ENCODE peak calls at places on chromosomes 2 and 18, in nine cellular contexts. M is heart left ventricle, P is aorta, G is prostate gland, S is OCI-LY7, Z is lower lobe of right lung, K is IMR-90, R is heart right ventricle, A is astrocyte. J is an unnamed sample.

GRCh38 chr2:232901711-232902578 is 31.9 kb downstream of the SNORC start:
- DNase-seq in M (no peak), P (peak; percentile 67), G (no peak), S (no peak), Z (no peak), K (peak; percentile 94), R (no peak), A (peak; percentile 87), J (peak; percentile 90)

GRCh38 chr2:37326285-37326684 is 1.7 kb upstream of the PRKD3 start:
- DNase-seq in M (peak; percentile 28), P (no peak), G (peak; percentile 14), S (no peak), Z (no peak), K (peak; percentile 86), R (no peak), A (peak; percentile 67), J (peak; percentile 93)

GRCh38 chr2:97645112-97645699 is 656 bp upstream of the COX5B start:
- DNase-seq in M (no peak), P (peak; percentile 81), G (no peak), S (peak; percentile 14), Z (peak; percentile 75), K (no peak), R (peak; percentile 53), A (peak; percentile 7), J (peak; percentile 32)

GRCh38 chr2:55408098-55408882 is 11.4 kb downstream of the CCDC88A start:
- DNase-seq in M (no peak), P (no peak), G (no peak), S (no peak), Z (no peak), K (peak; percentile 49), R (no peak), A (peak; percentile 63), J (no peak)

GRCh38 chr18:49597556-49597955 is 35.7 kb downstream of the LIPG start:
- DNase-seq in M (no peak), P (no peak), G (no peak), S (no peak), Z (no peak), K (no peak), R (no peak), A (peak; percentile 36), J (no peak)

GRCh38 chr2:28991462-28991861 is 10.4 kb downstream of the TOGARAM2 start:
- DNase-seq in M (no peak), P (no peak), G (no peak), S (no peak), Z (no peak), K (peak; percentile 35), R (no peak), A (no peak), J (no peak)

GRCh38 chr2:191226196-191226595 is 19.0 kb upstream of the MYO1B start:
- DNase-seq in M (no peak), P (no peak), G (no peak), S (no peak), Z (no peak), K (peak; percentile 53), R (no peak), A (peak; percentile 34), J (peak; percentile 63)

GRCh38 chr2:7020468-7020867 is 103.3 kb downstream of the RNF144A start:
- DNase-seq in M (no peak), P (no peak), G (no peak), S (no peak), Z (no peak), K (no peak), R (no peak), A (no peak), J (no peak)

GRCh38 chr2:102603904-102604303 is 15.4 kb upstream of the SLC9A2 start:
- DNase-seq in M (no peak), P (no peak), G (peak; percentile 57), S (no peak), Z (no peak), K (no peak), R (no peak), A (no peak), J (no peak)

GRCh38 chr18:5158587-5158986 is 38.5 kb downstream of the AKAIN1 start:
- DNase-seq in M (no peak), P (no peak), G (no peak), S (no peak), Z (no peak), K (no peak), R (no peak), A (no peak), J (no peak)

GRCh38 chr2:173884403-173884802 is 80.8 kb downstream of the SP3 start:
- DNase-seq in M (peak; percentile 69), P (no peak), G (peak; percentile 23), S (peak; percentile 41), Z (peak; percentile 69), K (peak; percentile 32), R (peak; percentile 48), A (peak; percentile 12), J (peak; percentile 56)

GRCh38 chr2:147588191-147588590 is 256.6 kb upstream of the ACVR2A start:
- DNase-seq in M (no peak), P (no peak), G (no peak), S (no peak), Z (no peak), K (peak; percentile 38), R (no peak), A (peak; percentile 90), J (peak; percentile 2)

GRCh38 chr2:176129013-176129796 is at the start of gene HOXD8:
- DNase-seq in M (peak; percentile 45), P (peak; percentile 93), G (no peak), S (no peak), Z (no peak), K (peak; percentile 9), R (peak; percentile 43), A (peak; percentile 34), J (no peak)

GRCh38 chr2:176131617-176132396 is 2.3 kb downstream of the HOXD8 start:
- DNase-seq in M (no peak), P (no peak), G (no peak), S (no peak), Z (no peak), K (no peak), R (no peak), A (no peak), J (no peak)

GRCh38 chr2:176129825-176130152 is 284 bp downstream of the HOXD8 start:
- DNase-seq in M (no peak), P (peak; percentile 82), G (no peak), S (no peak), Z (no peak), K (no peak), R (no peak), A (no peak), J (no peak)

GRCh38 chr2:176130917-176131616 is 1.6 kb downstream of the HOXD8 start:
- DNase-seq in M (no peak), P (no peak), G (no peak), S (no peak), Z (no peak), K (no peak), R (no peak), A (no peak), J (no peak)

DNA sequence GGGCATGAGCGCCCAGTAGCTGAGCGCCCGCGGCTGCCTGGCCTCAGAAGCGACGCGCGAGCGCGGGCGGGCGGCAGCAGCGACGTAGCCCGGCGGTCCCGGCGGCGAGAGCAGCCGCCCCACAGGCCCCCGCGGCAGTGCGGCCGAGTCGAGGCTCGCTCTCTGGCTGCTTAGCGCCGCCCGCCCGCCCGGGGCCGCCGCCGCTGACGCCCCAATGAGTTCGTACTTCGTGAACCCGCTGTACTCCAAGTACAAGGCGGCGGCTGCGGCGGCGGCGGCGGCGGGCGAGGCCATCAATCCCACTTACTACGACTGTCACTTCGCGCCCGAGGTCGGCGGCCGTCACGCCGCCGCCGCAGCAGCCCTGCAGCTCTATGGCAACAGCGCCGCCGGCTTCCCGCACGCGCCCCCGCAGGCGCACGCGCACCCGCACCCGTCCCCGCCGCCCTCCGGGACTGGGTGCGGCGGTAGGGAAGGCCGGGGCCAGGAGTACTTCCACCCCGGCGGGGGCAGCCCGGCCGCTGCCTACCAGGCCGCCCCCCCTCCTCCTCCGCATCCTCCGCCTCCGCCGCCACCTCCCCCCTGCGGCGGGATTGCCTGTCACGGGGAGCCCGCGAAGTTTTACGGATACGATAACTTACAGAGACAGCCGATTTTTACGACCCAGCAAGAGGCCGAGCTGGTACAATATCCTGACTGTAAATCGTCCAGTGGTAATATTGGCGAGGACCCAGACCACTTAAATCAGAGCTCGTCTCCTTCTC is 830 bp downstream of the HOXD8 start:
- DNase-seq in M (no peak), P (peak; percentile 89), G (no peak), S (no peak), Z (no peak), K (no peak), R (no peak), A (no peak), J (no peak)
- H3K4me3 ChIP-seq in M (peak overlapping the region; percentile 41), P (peak overlapping the region; percentile 61), G (peak overlapping the region; percentile 39), S (no peak overlapping the region), Z (peak overlapping the region; percentile 38), K (peak overlapping the region; percentile 7), R (peak overlapping the region; percentile 51), A (no peak overlapping the region), J (no peak overlapping the region)

GRCh38 chr18:44041553-44042418 is 638.9 kb upstream of the SETBP1 start:
- DNase-seq in M (no peak), P (no peak), G (no peak), S (no peak), Z (no peak), K (no peak), R (no peak), A (no peak), J (no peak)
- H3K4me3 ChIP-seq in M (no peak overlapping the region), P (no peak overlapping the region), G (no peak overlapping the region), S (no peak overlapping the region), Z (no peak overlapping the region), K (no peak overlapping the region), R (no peak overlapping the region), A (no peak overlapping the region), J (no peak overlapping the region)

GRCh38 chr2:2148776-2149175 is 182.3 kb downstream of the MYT1L start:
- DNase-seq in M (no peak), P (no peak), G (no peak), S (no peak), Z (no peak), K (no peak), R (no peak), A (no peak), J (no peak)

GRCh38 chr2:2149379-2149778 is 181.7 kb downstream of the MYT1L start:
- DNase-seq in M (no peak), P (no peak), G (no peak), S (no peak), Z (no peak), K (no peak), R (no peak), A (no peak), J (no peak)

GRCh38 chr2:2142350-2142749 is 188.7 kb downstream of the MYT1L start:
- DNase-seq in M (no peak), P (no peak), G (no peak), S (no peak), Z (no peak), K (no peak), R (no peak), A (no peak), J (no peak)

GRCh38 chr2:2146220-2146619 is 184.9 kb downstream of the MYT1L start:
- DNase-seq in M (no peak), P (no peak), G (no peak), S (no peak), Z (no peak), K (no peak), R (no peak), A (no peak), J (no peak)

GRCh38 chr2:2147024-2147900 is 183.8 kb downstream of the MYT1L start:
- DNase-seq in M (peak; percentile 49), P (no peak), G (no peak), S (no peak), Z (no peak), K (no peak), R (no peak), A (no peak), J (no peak)
- H3K4me3 ChIP-seq in M (no peak overlapping the region), P (no peak overlapping the region), G (no peak overlapping the region), S (no peak overlapping the region), Z (no peak overlapping the region), K (no peak overlapping the region), R (no peak overlapping the region), A (no peak overlapping the region), J (no peak overlapping the region)

GRCh38 chr2:239067196-239067865 is 219.4 kb downstream of the TWIST2 start:
- DNase-seq in M (no peak), P (no peak), G (no peak), S (no peak), Z (peak; percentile 34), K (no peak), R (no peak), A (no peak), J (no peak)
- H3K4me3 ChIP-seq in M (no peak overlapping the region), P (no peak overlapping the region), G (no peak overlapping the region), S (no peak overlapping the region), Z (no peak overlapping the region), K (no peak overlapping the region), R (no peak overlapping the region), A (no peak overlapping the region), J (no peak overlapping the region)